ENCODE peak calls at places on chromosomes 13 and 19, in seven cellular contexts. H is IMR-90, D is lower leg skin, M is ovary, U is stomach, J is heart left ventricle, L is adrenal gland. K is an unnamed sample.

GRCh38 chr13:114072421-114072820 is 60.0 kb downstream of the RASA3 start:
- DNase-seq in H (no peak), D (peak; percentile 48), M (no peak), U (no peak), J (no peak), L (no peak), K (no peak)

GRCh38 chr13:30033681-30034447 is 183.4 kb upstream of the UBL3 start:
- DNase-seq in H (peak; percentile 97), D (no peak), M (no peak), U (no peak), J (no peak), L (no peak), K (no peak)

GRCh38 chr19:3132971-3133792 is 2.7 kb upstream of the GNA15 start:
- DNase-seq in H (peak; percentile 21), D (no peak), M (no peak), U (no peak), J (no peak), L (peak; percentile 70), K (no peak)

GRCh38 chr19:33394006-33394722 is 20.7 kb downstream of the CEBPG start:
- DNase-seq in H (peak; percentile 69), D (peak; percentile 96), M (no peak), U (no peak), J (peak; percentile 57), L (no peak), K (no peak)

GRCh38 chr13:109410868-109411267 is 375.5 kb downstream of the IRS2 start:
- DNase-seq in H (no peak), D (peak; percentile 60), M (no peak), U (no peak), J (no peak), L (no peak), K (no peak)

GRCh38 chr13:66354880-66355279 is 875.3 kb downstream of the PCDH9 start:
- DNase-seq in H (no peak), D (no peak), M (no peak), U (no peak), J (no peak), L (no peak), K (no peak)

GRCh38 chr19:31597616-31598015 is 248.4 kb upstream of the TSHZ3 start:
- DNase-seq in H (no peak), D (peak; percentile 52), M (no peak), U (no peak), J (no peak), L (no peak), K (no peak)

GRCh38 chr13:33727356-33728083 is 90.4 kb upstream of the RFC3 start:
- DNase-seq in H (no peak), D (no peak), M (no peak), U (no peak), J (no peak), L (no peak), K (no peak)

GRCh38 chr13:37618554-37618953 is 20.0 kb upstream of the POSTN start:
- DNase-seq in H (peak; percentile 84), D (no peak), M (no peak), U (no peak), J (no peak), L (no peak), K (no peak)

GRCh38 chr13:73618275-73618865 is 515.8 kb downstream of the KLF12 start:
- DNase-seq in H (no peak), D (no peak), M (no peak), U (peak; percentile 49), J (no peak), L (no peak), K (peak; percentile 35)

GRCh38 chr19:33419763-33420080 is 46.2 kb downstream of the CEBPG start:
- DNase-seq in H (no peak), D (no peak), M (no peak), U (no peak), J (no peak), L (no peak), K (no peak)

GRCh38 chr13:47621931-47622330 is 379.1 kb downstream of the SUCLA2 start:
- DNase-seq in H (peak; percentile 38), D (no peak), M (no peak), U (no peak), J (no peak), L (no peak), K (no peak)

GRCh38 chr19:44741841-44742352 is 6.6 kb upstream of the BCL3 start:
- DNase-seq in H (peak; percentile 100), D (peak; percentile 99), M (peak; percentile 98), U (peak; percentile 98), J (peak; percentile 100), L (peak; percentile 99), K (peak; percentile 100)
- H3K4me3 ChIP-seq in H (no peak overlapping the region), D (no peak overlapping the region), M (no peak overlapping the region), U (no peak overlapping the region), J (no peak overlapping the region), L (no peak overlapping the region), K (no peak overlapping the region)

DNA sequence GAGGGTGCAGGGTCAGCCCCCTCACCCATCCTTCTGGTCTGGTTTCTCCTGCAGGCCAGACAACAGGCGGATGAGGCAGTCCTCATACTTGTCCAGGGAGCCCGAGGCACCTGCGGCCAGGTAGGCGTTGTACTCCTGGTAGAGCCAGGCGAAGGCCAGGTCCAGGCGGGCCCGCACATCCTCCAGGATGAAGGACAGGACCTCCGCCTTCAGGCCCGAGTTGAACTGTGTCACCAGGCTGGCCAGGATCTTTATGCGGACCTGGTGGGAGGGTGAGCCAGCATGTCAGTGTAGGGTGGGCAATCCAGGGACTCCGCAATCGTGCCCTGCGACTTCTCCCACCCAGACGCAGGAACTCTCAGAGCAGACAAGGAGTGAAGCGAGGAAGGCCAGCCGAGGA is 13.8 kb upstream of the RSPH6A start:
- DNase-seq in H (no peak), D (no peak), M (no peak), U (no peak), J (no peak), L (no peak), K (no peak)
- TF ChIP-seq POLR2A in H (no peak), D (no peak), M (no peak), U (no peak), J (no peak), L (no peak), K (no peak)

GRCh38 chr19:6854758-6855157 is 32.6 kb upstream of the ADGRE1 start:
- DNase-seq in H (no peak), D (no peak), M (no peak), U (no peak), J (no peak), L (no peak), K (no peak)
- TF ChIP-seq CTCF in H (no peak), D (no peak), M (no peak), U (no peak), J (no peak), L (no peak), K (no peak)

DNA sequence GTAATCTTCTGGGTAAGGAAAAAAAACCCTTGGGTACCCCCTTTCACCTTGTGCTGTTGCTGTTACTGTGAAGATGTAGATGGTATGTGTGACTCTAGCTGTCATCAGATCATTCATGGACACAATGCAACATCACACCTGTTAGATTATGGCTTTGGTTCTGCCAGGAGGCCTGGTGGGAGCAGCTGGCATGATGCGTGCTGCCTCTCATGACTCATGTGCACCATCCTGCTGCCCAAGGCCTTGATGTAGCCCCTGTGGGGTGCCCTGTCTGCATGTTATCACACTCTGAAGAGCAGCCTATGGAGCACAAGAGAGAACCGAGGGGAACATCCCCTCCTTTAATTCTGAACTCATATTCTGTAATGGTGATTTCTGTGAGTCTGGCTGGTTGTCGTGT is 57.7 kb upstream of the TEX29 start:
- DNase-seq in H (no peak), D (no peak), M (no peak), U (no peak), J (no peak), L (peak; percentile 44), K (no peak)
- H3K4me3 ChIP-seq in H (no peak overlapping the region), D (no peak overlapping the region), M (no peak overlapping the region), U (no peak overlapping the region), J (no peak overlapping the region), L (no peak overlapping the region), K (no peak overlapping the region)

GRCh38 chr19:9768175-9769112 is at the start of gene ZNF846:
- DNase-seq in H (peak; percentile 96), D (peak; percentile 98), M (peak; percentile 94), U (peak; percentile 96), J (peak; percentile 96), L (peak; percentile 97), K (peak; percentile 96)
- TF ChIP-seq POLR2A in H (peak; percentile 19), D (no peak), M (peak; percentile 59), U (no peak), J (no peak), L (peak; percentile 81), K (peak; percentile 83)

GRCh38 chr19:19319725-19320361 is 466 bp downstream of the SUGP1 start:
- DNase-seq in H (no peak), D (no peak), M (no peak), U (no peak), J (no peak), L (no peak), K (no peak)

GRCh38 chr19:19320362-19321142 is at the start of the genes MAU2 and SUGP1:
- DNase-seq in H (peak; percentile 90), D (peak; percentile 97), M (peak; percentile 88), U (peak; percentile 90), J (peak; percentile 92), L (peak; percentile 94), K (peak; percentile 89)

GRCh38 chr19:19321143-19321577 is 531 bp downstream of the MAU2 start:
- DNase-seq in H (no peak), D (no peak), M (no peak), U (no peak), J (no peak), L (no peak), K (no peak)

GRCh38 chr19:19315444-19315843 is 4.9 kb downstream of the SUGP1 start:
- DNase-seq in H (no peak), D (no peak), M (no peak), U (no peak), J (no peak), L (no peak), K (no peak)

DNA sequence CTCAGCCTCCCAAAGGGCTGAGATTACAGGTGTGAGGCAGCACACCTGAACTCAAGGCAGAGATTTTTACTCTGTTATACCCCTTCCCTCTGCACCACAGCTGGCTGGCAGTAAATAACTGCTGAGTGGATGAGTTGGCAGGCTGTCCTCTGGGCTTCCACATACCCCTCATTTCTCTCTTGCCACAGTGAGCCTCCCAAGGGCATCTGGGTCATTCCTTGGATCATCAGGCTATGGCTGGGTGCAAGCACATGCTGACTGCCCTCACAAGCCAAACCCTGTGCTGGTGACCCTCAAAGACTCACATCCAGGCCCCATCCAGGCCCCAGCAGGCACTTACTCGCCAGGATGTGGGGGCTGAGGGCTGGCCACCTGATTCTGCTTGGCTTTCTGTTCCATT is 4.2 kb downstream of the SUGP1 start:
- DNase-seq in H (no peak), D (no peak), M (no peak), U (no peak), J (no peak), L (no peak), K (no peak)
- TF ChIP-seq CTCF in H (no peak), D (no peak), M (no peak), U (no peak), J (no peak), L (no peak), K (no peak)

K was measured in body of pancreas.